ENCODE peak calls at places on chromosome 12, in eight cellular contexts. One of them, this sample, is unnamed.

GRCh38 chr12:116556964-116557706 is 2.0 kb upstream of the MAP1LC3B2 start:
- DNase-seq in A549: no peak
- DNase-seq in ovary: no peak
- DNase-seq in lower leg skin: peak; percentile 68
- DNase-seq in gastrocnemius medialis: no peak
- DNase-seq in stomach: no peak
- DNase-seq in uterus: no peak
- DNase-seq in body of pancreas: no peak
- DNase-seq in this sample: no peak

GRCh38 chr12:22230280-22230794 is 104.2 kb downstream of the ST8SIA1 start:
- DNase-seq in A549: peak; percentile 24
- DNase-seq in ovary: no peak
- DNase-seq in lower leg skin: no peak
- DNase-seq in gastrocnemius medialis: no peak
- DNase-seq in stomach: no peak
- DNase-seq in uterus: no peak
- DNase-seq in body of pancreas: no peak
- DNase-seq in this sample: peak; percentile 5

GRCh38 chr12:93302331-93303229 is 75.1 kb upstream of the NUDT4 start:
- DNase-seq in A549: no peak
- DNase-seq in ovary: peak; percentile 30
- DNase-seq in lower leg skin: no peak
- DNase-seq in gastrocnemius medialis: no peak
- DNase-seq in stomach: no peak
- DNase-seq in uterus: peak; percentile 20
- DNase-seq in body of pancreas: peak; percentile 17
- DNase-seq in this sample: no peak

GRCh38 chr12:130617219-130617618 is 98.9 kb downstream of the RIMBP2 start:
- DNase-seq in A549: no peak
- DNase-seq in ovary: no peak
- DNase-seq in lower leg skin: peak; percentile 58
- DNase-seq in gastrocnemius medialis: no peak
- DNase-seq in stomach: no peak
- DNase-seq in uterus: no peak
- DNase-seq in body of pancreas: no peak
- DNase-seq in this sample: no peak

GRCh38 chr12:108371801-108372344 is 32.8 kb upstream of the CMKLR1 start:
- DNase-seq in A549: no peak
- DNase-seq in ovary: peak; percentile 19
- DNase-seq in lower leg skin: no peak
- DNase-seq in gastrocnemius medialis: no peak
- DNase-seq in stomach: no peak
- DNase-seq in uterus: no peak
- DNase-seq in body of pancreas: peak; percentile 32
- DNase-seq in this sample: no peak

GRCh38 chr12:121992059-121992879 is 29.4 kb upstream of the BCL7A start:
- DNase-seq in A549: peak; percentile 91
- DNase-seq in ovary: no peak
- DNase-seq in lower leg skin: no peak
- DNase-seq in gastrocnemius medialis: no peak
- DNase-seq in stomach: no peak
- DNase-seq in uterus: no peak
- DNase-seq in body of pancreas: peak; percentile 46
- DNase-seq in this sample: peak; percentile 97

GRCh38 chr12:76024942-76025600 is 6.5 kb downstream of the PHLDA1 start:
- DNase-seq in A549: peak; percentile 65
- DNase-seq in ovary: no peak
- DNase-seq in lower leg skin: no peak
- DNase-seq in gastrocnemius medialis: no peak
- DNase-seq in stomach: no peak
- DNase-seq in uterus: no peak
- DNase-seq in body of pancreas: no peak
- DNase-seq in this sample: no peak

GRCh38 chr12:110698171-110698902 is 9.4 kb upstream of the HVCN1 start:
- DNase-seq in A549: peak; percentile 74
- DNase-seq in ovary: peak; percentile 79
- DNase-seq in lower leg skin: peak; percentile 90
- DNase-seq in gastrocnemius medialis: peak; percentile 64
- DNase-seq in stomach: peak; percentile 81
- DNase-seq in uterus: peak; percentile 81
- DNase-seq in body of pancreas: peak; percentile 85
- DNase-seq in this sample: peak; percentile 83

GRCh38 chr12:58877243-58877743 is 43.0 kb downstream of the LRIG3 start:
- DNase-seq in A549: peak; percentile 8
- DNase-seq in ovary: no peak
- DNase-seq in lower leg skin: no peak
- DNase-seq in gastrocnemius medialis: no peak
- DNase-seq in stomach: peak; percentile 76
- DNase-seq in uterus: no peak
- DNase-seq in body of pancreas: peak; percentile 89
- DNase-seq in this sample: peak; percentile 39

GRCh38 chr12:1936406-1937320 is 18.2 kb upstream of the CACNA2D4 start:
- DNase-seq in A549: peak; percentile 13
- DNase-seq in ovary: peak; percentile 45
- DNase-seq in lower leg skin: no peak
- DNase-seq in gastrocnemius medialis: peak; percentile 67
- DNase-seq in stomach: peak; percentile 91
- DNase-seq in uterus: peak; percentile 60
- DNase-seq in body of pancreas: peak; percentile 95
- DNase-seq in this sample: peak; percentile 58

GRCh38 chr12:93622485-93622884 is 50.0 kb downstream of the SOCS2 start:
- DNase-seq in A549: no peak
- DNase-seq in ovary: no peak
- DNase-seq in lower leg skin: no peak
- DNase-seq in gastrocnemius medialis: no peak
- DNase-seq in stomach: no peak
- DNase-seq in uterus: no peak
- DNase-seq in body of pancreas: no peak
- DNase-seq in this sample: no peak

GRCh38 chr12:53623526-53623925 is 2.7 kb downstream of the ATF7 start:
- DNase-seq in A549: no peak
- DNase-seq in ovary: no peak
- DNase-seq in lower leg skin: no peak
- DNase-seq in gastrocnemius medialis: no peak
- DNase-seq in stomach: no peak
- DNase-seq in uterus: no peak
- DNase-seq in body of pancreas: no peak
- DNase-seq in this sample: no peak

GRCh38 chr12:45192041-45192695 is 23.7 kb upstream of the ANO6 start:
- DNase-seq in A549: peak; percentile 62
- DNase-seq in ovary: no peak
- DNase-seq in lower leg skin: no peak
- DNase-seq in gastrocnemius medialis: no peak
- DNase-seq in stomach: no peak
- DNase-seq in uterus: no peak
- DNase-seq in body of pancreas: no peak
- DNase-seq in this sample: peak; percentile 30

GRCh38 chr12:40054554-40055226 is 51.2 kb downstream of the SLC2A13 start:
- DNase-seq in A549: peak; percentile 21
- DNase-seq in ovary: peak; percentile 41
- DNase-seq in lower leg skin: no peak
- DNase-seq in gastrocnemius medialis: peak; percentile 4
- DNase-seq in stomach: no peak
- DNase-seq in uterus: no peak
- DNase-seq in body of pancreas: peak; percentile 30
- DNase-seq in this sample: peak; percentile 26

GRCh38 chr12:27236498-27236897 is 7.6 kb upstream of the STK38L start:
- DNase-seq in A549: no peak
- DNase-seq in ovary: no peak
- DNase-seq in lower leg skin: no peak
- DNase-seq in gastrocnemius medialis: no peak
- DNase-seq in stomach: no peak
- DNase-seq in uterus: no peak
- DNase-seq in body of pancreas: peak; percentile 11
- DNase-seq in this sample: no peak

GRCh38 chr12:11500861-11501230 is 105.5 kb upstream of the PRB2 start:
- DNase-seq in A549: no peak
- DNase-seq in ovary: no peak
- DNase-seq in lower leg skin: no peak
- DNase-seq in gastrocnemius medialis: no peak
- DNase-seq in stomach: no peak
- DNase-seq in uterus: no peak
- DNase-seq in body of pancreas: no peak
- DNase-seq in this sample: no peak
- TF ChIP-seq POLR2A in A549: no peak
- TF ChIP-seq POLR2A in ovary: no peak
- TF ChIP-seq POLR2A in lower leg skin: no peak
- TF ChIP-seq POLR2A in gastrocnemius medialis: no peak
- TF ChIP-seq POLR2A in stomach: no peak
- TF ChIP-seq POLR2A in uterus: no peak
- TF ChIP-seq POLR2A in body of pancreas: no peak
- TF ChIP-seq POLR2A in this sample: no peak

DNA sequence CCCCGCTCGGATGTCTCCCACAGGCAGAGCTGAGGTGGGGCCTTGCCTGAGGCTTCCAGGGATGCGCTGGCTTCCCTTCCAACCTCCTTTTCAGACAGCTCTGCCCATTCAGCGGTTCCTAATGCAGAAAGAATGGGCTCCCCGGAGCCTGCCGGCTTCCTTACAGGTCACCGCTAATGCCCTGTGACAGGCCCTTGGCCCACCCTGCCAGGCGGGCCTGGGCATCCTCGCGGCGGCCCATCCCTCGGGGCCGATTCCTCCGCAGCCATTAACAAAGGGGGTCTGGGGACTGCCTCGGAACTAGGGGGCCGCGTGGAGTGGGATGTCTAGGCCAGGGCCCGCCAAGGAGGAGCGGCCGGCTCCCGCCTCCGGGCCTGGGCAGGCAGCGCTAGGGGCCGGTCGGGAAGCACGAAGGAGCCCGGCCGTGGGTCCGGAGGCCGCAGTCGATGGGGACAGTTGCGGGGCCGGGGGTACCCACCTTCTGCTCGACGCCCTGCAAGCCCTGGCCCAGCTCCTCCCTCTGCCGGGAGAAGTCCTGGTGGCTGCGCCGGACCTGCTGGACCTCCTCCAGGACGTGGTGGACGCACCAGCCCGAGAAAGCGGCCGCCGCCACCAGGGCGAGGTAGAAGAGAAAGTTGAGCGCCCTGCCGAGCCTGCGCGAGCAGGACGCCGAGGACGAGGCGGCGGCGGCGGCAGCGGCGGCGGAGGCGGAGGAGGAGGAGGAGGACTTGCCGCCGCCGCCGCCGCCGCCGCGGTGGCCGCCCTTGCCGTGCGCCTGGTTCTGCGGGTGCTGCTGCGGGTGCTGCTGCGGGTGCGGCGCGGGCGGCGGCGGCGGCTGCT is 709 bp downstream of the CKAP4 start:
- DNase-seq in A549: peak; percentile 67
- DNase-seq in ovary: peak; percentile 68
- DNase-seq in lower leg skin: peak; percentile 91
- DNase-seq in gastrocnemius medialis: no peak
- DNase-seq in stomach: peak; percentile 75
- DNase-seq in uterus: peak; percentile 63
- DNase-seq in body of pancreas: peak; percentile 77
- DNase-seq in this sample: no peak
- TF ChIP-seq POLR2A in A549: peak; percentile 21
- TF ChIP-seq POLR2A in ovary: no peak
- TF ChIP-seq POLR2A in lower leg skin: no peak
- TF ChIP-seq POLR2A in gastrocnemius medialis: peak; percentile 22
- TF ChIP-seq POLR2A in stomach: no peak
- TF ChIP-seq POLR2A in uterus: no peak
- TF ChIP-seq POLR2A in body of pancreas: peak; percentile 47
- TF ChIP-seq POLR2A in this sample: peak; percentile 27

DNA sequence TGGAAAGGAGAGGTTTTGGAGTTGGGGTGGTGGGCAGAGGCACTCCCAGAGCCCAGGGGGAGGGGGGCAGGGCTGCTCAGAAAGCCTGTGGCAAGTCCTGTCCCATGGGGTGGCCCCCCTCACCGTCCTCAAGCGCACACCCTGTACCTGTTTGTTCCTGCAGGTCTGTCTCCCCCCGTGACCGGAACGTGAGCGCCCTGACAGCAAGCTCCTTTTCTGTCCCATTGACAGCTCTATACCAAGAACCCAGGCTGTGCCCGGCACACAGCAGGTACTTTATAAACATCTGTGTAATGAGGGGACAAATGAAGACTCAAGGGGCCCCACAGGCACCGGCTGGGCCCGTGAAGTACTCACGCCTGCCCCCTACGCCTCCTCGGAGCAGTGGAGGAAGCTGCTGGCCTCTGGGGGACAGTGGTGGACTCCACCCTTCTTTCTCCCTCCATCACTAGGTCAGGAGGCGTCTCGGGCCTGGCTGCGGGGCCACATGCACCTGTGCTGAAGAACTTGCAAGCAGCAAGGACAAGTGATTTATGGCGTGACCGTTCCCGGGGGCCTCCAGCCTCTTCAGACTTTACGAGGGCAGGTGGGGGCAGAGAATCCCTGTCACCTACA is 65.8 kb downstream of the GALNT9 start:
- DNase-seq in A549: no peak
- DNase-seq in ovary: no peak
- DNase-seq in lower leg skin: no peak
- DNase-seq in gastrocnemius medialis: no peak
- DNase-seq in stomach: no peak
- DNase-seq in uterus: no peak
- DNase-seq in body of pancreas: no peak
- DNase-seq in this sample: no peak
- TF ChIP-seq POLR2A in A549: no peak
- TF ChIP-seq POLR2A in ovary: no peak
- TF ChIP-seq POLR2A in lower leg skin: no peak
- TF ChIP-seq POLR2A in gastrocnemius medialis: no peak
- TF ChIP-seq POLR2A in stomach: no peak
- TF ChIP-seq POLR2A in uterus: no peak
- TF ChIP-seq POLR2A in body of pancreas: no peak
- TF ChIP-seq POLR2A in this sample: no peak

DNA sequence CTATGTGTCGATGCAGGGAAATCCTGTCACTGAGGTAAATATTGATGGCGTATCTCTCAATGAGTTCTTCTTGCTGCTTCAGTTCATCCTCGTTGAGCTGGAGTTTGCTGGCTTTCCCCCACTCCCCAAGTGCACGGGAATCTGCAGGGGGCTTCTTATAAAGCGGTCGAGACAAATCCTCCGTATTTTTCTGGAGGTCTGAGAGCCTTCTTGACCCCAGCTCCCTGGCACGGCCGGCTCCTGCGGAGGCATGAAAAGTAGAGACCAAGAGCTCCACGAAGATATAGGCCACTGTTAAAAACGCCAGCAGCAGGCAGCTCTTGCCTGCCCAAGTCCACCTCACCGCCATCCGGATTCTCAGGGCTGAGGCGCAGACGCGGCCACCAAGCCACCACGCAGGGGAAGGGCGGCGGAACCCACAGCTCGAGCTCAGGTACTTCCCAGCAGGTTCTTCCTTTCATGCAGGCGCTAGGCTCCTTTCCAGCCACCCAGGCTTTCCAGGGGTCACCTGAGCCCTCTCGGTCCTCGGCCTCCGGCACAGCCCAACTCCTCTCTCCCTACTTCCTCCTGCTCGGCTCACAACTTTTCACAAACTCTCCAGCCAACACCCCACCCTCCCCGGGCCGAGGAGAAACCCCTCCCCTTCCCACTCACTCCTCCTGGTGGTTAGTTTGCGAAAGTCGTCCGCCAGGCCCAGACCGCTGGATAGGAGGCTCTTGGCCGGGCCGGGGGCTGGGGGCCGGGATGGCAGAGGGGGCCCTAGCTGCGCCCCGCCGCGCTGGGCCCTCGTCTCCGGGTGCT is at the start of gene GALNT4:
- DNase-seq in A549: peak; percentile 95
- DNase-seq in ovary: peak; percentile 87
- DNase-seq in lower leg skin: peak; percentile 97
- DNase-seq in gastrocnemius medialis: peak; percentile 69
- DNase-seq in stomach: peak; percentile 90
- DNase-seq in uterus: peak; percentile 83
- DNase-seq in body of pancreas: peak; percentile 90
- DNase-seq in this sample: peak; percentile 83
- TF ChIP-seq POLR2A in A549: peak; percentile 51
- TF ChIP-seq POLR2A in ovary: peak; percentile 46
- TF ChIP-seq POLR2A in lower leg skin: no peak
- TF ChIP-seq POLR2A in gastrocnemius medialis: peak; percentile 38
- TF ChIP-seq POLR2A in stomach: no peak
- TF ChIP-seq POLR2A in uterus: peak; percentile 55
- TF ChIP-seq POLR2A in body of pancreas: peak; percentile 82
- TF ChIP-seq POLR2A in this sample: peak; percentile 56